ENCODE peak calls at places on chromosomes 12 and 14, in seven cellular contexts. O is GM23338, Z is neural progenitor cell, E is SK-N-SH, C is HCT116, U is GM23248, B is MM.1S. K is an unnamed sample.

GRCh38 chr14:103488960-103489359 is 33.7 kb downstream of the CKB start:
- DNase-seq in C (no peak), B (no peak), O (no peak), U (peak), E (no peak), Z (no peak), K (no peak)

GRCh38 chr14:69573205-69573840 is 1.3 kb downstream of the CCDC177 start:
- DNase-seq in O (peak), E (peak), U (peak), C (no peak), B (no peak), Z (no peak), K (no peak)

GRCh38 chr14:97603201-97603600 is 806.0 kb downstream of the VRK1 start:
- DNase-seq in U (no peak), Z (no peak), O (no peak), C (no peak), B (no peak), E (no peak), K (no peak)

GRCh38 chr14:104504172-104504735 is 75.3 kb upstream of the C14orf180 start:
- DNase-seq in E (no peak), B (no peak), U (no peak), O (no peak), C (no peak), Z (no peak), K (no peak)

GRCh38 chr12:87866602-87867292 is 162.5 kb downstream of the C12orf50 start:
- DNase-seq in C (peak), U (peak), O (peak), E (peak), Z (peak), B (no peak), K (peak)

GRCh38 chr12:99810718-99811593 is 163.4 kb downstream of the GARIN6 start:
- DNase-seq in C (peak), B (peak), Z (no peak), O (peak), U (peak), E (peak), K (peak)

GRCh38 chr12:29081101-29081500 is 68.0 kb upstream of the FAR2 start:
- DNase-seq in U (peak), O (no peak), E (no peak), Z (no peak), C (no peak), B (no peak), K (no peak)

GRCh38 chr12:118611770-118612169 is 235.4 kb downstream of the SUDS3 start:
- DNase-seq in Z (no peak), B (no peak), O (no peak), C (no peak), E (no peak), U (no peak), K (no peak)

GRCh38 chr14:89221109-89221508 is 195.9 kb downstream of the FOXN3 start:
- DNase-seq in E (no peak), O (no peak), U (peak), Z (no peak), C (no peak), B (no peak), K (no peak)

GRCh38 chr12:57754411-57755193 is at the start of gene MARCHF9:
- DNase-seq in E (peak), B (peak), Z (peak), U (no peak), O (peak), C (no peak), K (peak)

GRCh38 chr12:131135786-131136538 is 182.3 kb downstream of the ADGRD1 start:
- DNase-seq in Z (no peak), B (no peak), U (no peak), O (no peak), C (no peak), E (no peak), K (no peak)

GRCh38 chr14:64566651-64567122 is 16.9 kb downstream of the PPP1R36 start:
- DNase-seq in B (no peak), U (peak), C (no peak), Z (no peak), O (peak), E (no peak), K (no peak)

GRCh38 chr12:47156167-47156736 is 76.5 kb upstream of the AMIGO2 start:
- DNase-seq in B (no peak), E (no peak), U (peak), O (no peak), Z (no peak), C (no peak), K (no peak)

GRCh38 chr12:3061129-3061857 is 15.9 kb upstream of the TSPAN9 start:
- DNase-seq in B (no peak), U (peak), O (no peak), E (no peak), Z (no peak), C (no peak), K (peak)

GRCh38 chr14:94904636-94905035 is 134.7 kb upstream of the GSC start:
- DNase-seq in O (peak), C (no peak), B (no peak), E (no peak), Z (peak), U (peak), K (no peak)

GRCh38 chr12:75606146-75606545 is 94.7 kb upstream of the KRR1 start:
- DNase-seq in C (no peak), B (no peak), E (no peak), O (no peak), Z (no peak), U (no peak), K (no peak)

GRCh38 chr14:31257244-31257553 is 49.6 kb upstream of the HECTD1 start:
- DNase-seq in Z (no peak), C (no peak), U (no peak), B (no peak), E (no peak), O (no peak), K (no peak)

GRCh38 chr14:95485222-95485819 is 31.1 kb downstream of the SYNE3 start:
- DNase-seq in B (no peak), C (no peak), Z (peak), U (no peak), E (no peak), O (peak), K (no peak)

GRCh38 chr12:68435816-68436215 is 103.7 kb upstream of the MDM1 start:
- DNase-seq in E (no peak), Z (no peak), B (no peak), O (no peak), U (no peak), C (no peak), K (peak)

GRCh38 chr12:52232916-52233461 is at the start of gene KRT7:
- DNase-seq in O (peak), C (no peak), U (no peak), E (peak), B (no peak), Z (peak), K (peak)

GRCh38 chr12:14267724-14268123 is 97.8 kb upstream of the ATF7IP start:
- DNase-seq in U (no peak), E (no peak), O (peak), C (no peak), B (no peak), Z (no peak), K (no peak)

GRCh38 chr12:68489273-68489672 is 121.4 kb upstream of the RAP1B start:
- DNase-seq in Z (no peak), U (no peak), O (no peak), C (no peak), B (no peak), E (no peak), K (no peak)

GRCh38 chr14:84181072-84181471 is 1348.9 kb upstream of the FLRT2 start:
- DNase-seq in B (peak), C (no peak), O (no peak), U (no peak), E (no peak), Z (no peak), K (no peak)

GRCh38 chr12:87801860-87802720 is 227.1 kb downstream of the C12orf50 start:
- DNase-seq in C (no peak), B (peak), Z (no peak), O (no peak), E (no peak), U (peak), K (no peak)

GRCh38 chr12:68106160-68106559 is 53.4 kb downstream of the IFNG start:
- DNase-seq in C (peak), Z (no peak), E (no peak), B (no peak), O (no peak), U (peak), K (no peak)

GRCh38 chr12:118237908-118238307 is 102.0 kb downstream of the PEBP1 start:
- DNase-seq in B (no peak), O (no peak), C (peak), U (peak), E (no peak), Z (no peak), K (peak)

GRCh38 chr12:93127107-93127560 is 198.0 kb upstream of the EEA1 start:
- DNase-seq in U (no peak), O (no peak), B (no peak), C (no peak), Z (no peak), E (no peak), K (no peak)

GRCh38 chr12:110619534-110619953 is 5.6 kb downstream of the TCTN1 start:
- DNase-seq in C (no peak), B (peak), O (no peak), Z (no peak), U (peak), E (peak), K (no peak)

GRCh38 chr12:26870491-26871419 is 37.8 kb upstream of the ITPR2 start:
- DNase-seq in U (peak), O (no peak), E (peak), B (peak), C (peak), Z (no peak), K (peak)

GRCh38 chr12:75446857-75447256 is 33.7 kb upstream of the GLIPR1 start:
- DNase-seq in O (no peak), E (no peak), C (no peak), U (peak), Z (no peak), B (no peak), K (no peak)

GRCh38 chr12:57127710-57128518 is at the start of gene LRP1:
- DNase-seq in C (peak), E (peak), U (peak), O (peak), B (peak), Z (peak), K (peak)

GRCh38 chr12:24111101-24111500 is 161.6 kb upstream of the SOX5 start:
- DNase-seq in B (no peak), E (no peak), U (peak), C (no peak), Z (no peak), O (no peak), K (no peak)

GRCh38 chr12:112349440-112349839 is 32.8 kb downstream of the HECTD4 start:
- DNase-seq in C (no peak), Z (no peak), U (no peak), B (no peak), E (peak), O (no peak), K (no peak)

GRCh38 chr14:49381778-49382177 is 204.4 kb downstream of the RPS29 start:
- DNase-seq in B (no peak), Z (no peak), O (no peak), E (no peak), U (no peak), C (no peak), K (no peak)

GRCh38 chr14:94027566-94028449 is 1.7 kb downstream of the OTUB2 start:
- DNase-seq in O (no peak), Z (no peak), B (no peak), U (peak), C (no peak), E (no peak), K (no peak)

GRCh38 chr14:51353901-51354300 is 113.9 kb downstream of the TMX1 start:
- DNase-seq in O (no peak), Z (no peak), U (no peak), E (no peak), C (no peak), B (no peak), K (no peak)

GRCh38 chr14:53845813-53846693 is 110.6 kb downstream of the BMP4 start:
- DNase-seq in O (no peak), C (peak), U (no peak), Z (no peak), B (no peak), E (no peak), K (peak)

GRCh38 chr14:78254911-78255431 is 84.8 kb downstream of the NRXN3 start:
- DNase-seq in B (peak), Z (no peak), C (no peak), U (peak), E (no peak), O (no peak), K (no peak)

GRCh38 chr14:105351920-105352871 is 37.6 kb downstream of the PACS2 start:
- DNase-seq in B (peak), U (peak), E (peak), Z (peak), O (peak), C (peak), K (peak)

GRCh38 chr14:88130057-88130432 is 125.1 kb downstream of the GPR65 start:
- DNase-seq in Z (no peak), U (no peak), C (no peak), E (no peak), O (no peak), B (no peak), K (no peak)

GRCh38 chr14:88129306-88130056 is 124.5 kb downstream of the GPR65 start:
- DNase-seq in U (peak), E (no peak), B (no peak), Z (no peak), O (peak), C (no peak), K (peak)

GRCh38 chr14:88128811-88129210 is 123.9 kb downstream of the GPR65 start:
- DNase-seq in E (no peak), B (no peak), U (peak), O (no peak), Z (no peak), C (no peak), K (no peak)
- TF ChIP-seq EZH2phosphoT487 in E (no peak), B (no peak), U (no peak), O (no peak), Z (no peak), C (no peak), K (no peak)

GRCh38 chr14:99575043-99576023 is 28.7 kb downstream of the CCDC85C start:
- DNase-seq in E (peak), B (no peak), O (no peak), Z (no peak), C (no peak), U (peak), K (no peak)
- TF ChIP-seq EZH2phosphoT487 in E (no peak), B (no peak), O (no peak), Z (no peak), C (no peak), U (no peak), K (no peak)

GRCh38 chr12:31959701-31960391 is 631 bp downstream of the RESF1 start:
- DNase-seq in Z (peak), B (peak), E (peak), U (peak), O (peak), C (no peak), K (peak)
- TF ChIP-seq EZH2phosphoT487 in Z (no peak), B (no peak), E (no peak), U (no peak), O (no peak), C (no peak), K (no peak)

GRCh38 chr12:128012110-128012509 is 254.9 kb upstream of the TMEM132C start:
- DNase-seq in U (no peak), B (no peak), C (no peak), E (no peak), O (no peak), Z (no peak), K (no peak)
- TF ChIP-seq EZH2phosphoT487 in U (no peak), B (no peak), C (no peak), E (no peak), O (no peak), Z (no peak), K (no peak)